ENCODE peak calls at places on chromosomes 5 and 9, in four cellular contexts. F is GM12865, H is GM10248, B is HFF-Myc. J is an unnamed sample.

GRCh38 chr9:105116047-105116868 is 128.2 kb upstream of the SLC44A1 start:
- DNase-seq in F (no peak), H (no peak), B (no peak), J (peak)

GRCh38 chr9:132630811-132631210 is 39.0 kb downstream of the DDX31 start:
- DNase-seq in F (no peak), H (no peak), B (no peak), J (no peak)

GRCh38 chr5:65034782-65035181 is 266.1 kb downstream of the CWC27 start:
- DNase-seq in F (peak), H (no peak), B (no peak), J (no peak)

GRCh38 chr5:1754531-1755220 is 45.0 kb downstream of the MRPL36 start:
- DNase-seq in F (no peak), H (no peak), B (no peak), J (no peak)

GRCh38 chr5:170656346-170656745 is 127.2 kb upstream of the GABRP start:
- DNase-seq in F (no peak), H (no peak), B (no peak), J (no peak)

GRCh38 chr5:154110781-154111180 is 72.0 kb downstream of the MFAP3 start:
- DNase-seq in F (no peak), H (no peak), B (peak), J (no peak)

GRCh38 chr5:36393656-36394438 is 92.1 kb upstream of the RANBP3L start:
- DNase-seq in F (no peak), H (no peak), B (no peak), J (no peak)

GRCh38 chr9:136960212-136960937 is 8.3 kb downstream of the LCN12 start:
- DNase-seq in F (no peak), H (no peak), B (no peak), J (no peak)

GRCh38 chr5:9318031-9318430 is 227.8 kb downstream of the SEMA5A start:
- DNase-seq in F (no peak), H (no peak), B (no peak), J (no peak)

GRCh38 chr5:9316041-9316440 is 229.8 kb downstream of the SEMA5A start:
- DNase-seq in F (no peak), H (no peak), B (no peak), J (no peak)

GRCh38 chr5:9316733-9317132 is 229.1 kb downstream of the SEMA5A start:
- DNase-seq in F (no peak), H (no peak), B (no peak), J (no peak)

GRCh38 chr5:9313751-9314150 is 232.1 kb downstream of the SEMA5A start:
- DNase-seq in F (no peak), H (no peak), B (no peak), J (no peak)
- TF ChIP-seq CTCF in F (no peak), H (no peak), B (no peak), J (no peak)

GRCh38 chr9:91334053-91334452 is 27.7 kb downstream of the AUH start:
- DNase-seq in F (no peak), H (no peak), B (no peak), J (no peak)

GRCh38 chr9:91328186-91328585 is 33.5 kb downstream of the AUH start:
- DNase-seq in F (no peak), H (no peak), B (no peak), J (no peak)

GRCh38 chr9:91331849-91332248 is 29.9 kb downstream of the AUH start:
- DNase-seq in F (no peak), H (no peak), B (no peak), J (no peak)

DNA sequence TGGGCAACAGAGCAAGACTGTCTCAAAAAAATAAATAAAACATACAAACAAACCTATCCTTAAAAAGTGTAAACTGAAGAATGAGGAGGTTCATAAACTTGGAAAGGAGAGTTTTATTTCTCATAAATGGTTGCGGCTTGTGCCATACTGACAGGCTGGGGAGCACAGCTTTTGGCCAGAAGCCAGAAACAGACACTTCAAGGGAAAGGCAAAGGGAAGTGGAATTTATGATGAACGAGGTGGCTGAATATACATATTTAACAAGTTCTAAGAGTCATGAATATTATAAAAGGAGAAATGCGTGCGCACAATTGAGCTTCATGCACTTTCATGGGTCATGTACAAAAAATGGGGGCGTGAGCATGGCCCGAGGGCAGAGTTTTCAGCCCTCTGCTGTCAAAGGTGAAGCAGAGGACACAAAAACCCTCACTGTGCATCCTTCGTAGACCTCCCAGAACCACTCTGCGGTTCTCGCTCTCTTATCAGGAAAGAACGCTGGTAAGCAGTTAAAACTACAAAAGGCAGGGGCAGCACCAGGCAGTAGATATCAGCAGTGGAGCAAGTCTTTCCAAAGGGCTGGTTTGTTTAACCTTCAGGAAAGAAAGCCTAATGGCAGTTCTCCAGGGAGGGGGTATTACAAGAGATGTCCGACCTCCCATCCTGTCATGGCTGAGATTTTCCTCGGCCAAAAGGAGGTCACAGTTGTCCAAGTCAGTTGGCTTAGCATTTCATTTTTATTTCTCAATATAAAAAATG is 29.1 kb downstream of the AUH start:
- DNase-seq in F (no peak), H (no peak), B (no peak), J (no peak)
- TF ChIP-seq CTCF in F (no peak), H (no peak), B (no peak), J (no peak)

DNA sequence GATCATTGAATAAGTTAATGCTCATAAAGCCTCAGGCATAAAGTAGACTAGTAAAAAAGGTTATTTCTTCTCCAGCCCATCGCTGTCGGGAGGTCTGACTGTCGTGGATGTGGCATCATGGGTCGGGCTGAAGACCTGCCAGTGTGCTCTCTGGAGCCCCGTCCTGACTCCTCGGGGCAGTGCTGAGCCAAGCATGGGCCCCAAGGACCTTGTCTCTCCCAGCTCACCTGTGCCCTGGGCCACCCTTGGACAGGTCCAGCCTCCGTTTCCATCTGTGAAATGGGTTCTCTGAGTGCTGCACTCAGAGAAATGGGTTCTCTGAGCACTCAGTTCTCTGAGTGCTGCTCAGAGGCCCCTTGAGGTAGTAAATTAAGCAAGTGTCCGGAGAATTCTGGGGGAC is 269.0 kb downstream of the GADD45G start:
- DNase-seq in F (no peak), H (no peak), B (no peak), J (no peak)
- TF ChIP-seq CTCF in F (no peak), H (no peak), B (no peak), J (no peak)

GRCh38 chr9:78001946-78002731 is 29.5 kb downstream of the GNAQ start:
- DNase-seq in F (no peak), H (no peak), B (no peak), J (no peak)
- TF ChIP-seq CTCF in F (no peak), H (no peak), B (no peak), J (no peak)